ENCODE peak calls at places on chromosomes 13 and 19, in nine cellular contexts. One of them, this sample, is unnamed.

GRCh38 chr13:37168922-37169321 is 63.5 kb upstream of the CSNK1A1L start:
- DNase-seq in adrenal gland: no peak
- DNase-seq in LHCN-M2: no peak
- DNase-seq in kidney tubule cell: no peak
- DNase-seq in left ventricle myocardium inferior: no peak
- DNase-seq in T-helper 1 cell: no peak
- DNase-seq in NB4: no peak
- DNase-seq in NCI-H187 treated with DMSO at 0.1 percent for 48 hours: no peak
- DNase-seq in HS-5: no peak
- DNase-seq in this sample: peak; percentile 9

GRCh38 chr13:49354719-49355118 is 89.1 kb downstream of the CAB39L start:
- DNase-seq in adrenal gland: no peak
- DNase-seq in LHCN-M2: no peak
- DNase-seq in kidney tubule cell: no peak
- DNase-seq in left ventricle myocardium inferior: no peak
- DNase-seq in T-helper 1 cell: no peak
- DNase-seq in NB4: no peak
- DNase-seq in NCI-H187 treated with DMSO at 0.1 percent for 48 hours: no peak
- DNase-seq in HS-5: no peak
- DNase-seq in this sample: no peak

GRCh38 chr13:30696278-30697176 is 38.8 kb upstream of the ALOX5AP start:
- DNase-seq in adrenal gland: peak; percentile 63
- DNase-seq in LHCN-M2: no peak
- DNase-seq in kidney tubule cell: peak; percentile 58
- DNase-seq in left ventricle myocardium inferior: peak; percentile 45
- DNase-seq in T-helper 1 cell: peak; percentile 29
- DNase-seq in NB4: peak; percentile 85
- DNase-seq in NCI-H187 treated with DMSO at 0.1 percent for 48 hours: no peak
- DNase-seq in HS-5: no peak
- DNase-seq in this sample: peak; percentile 37

GRCh38 chr13:80259159-80259558 is 81.8 kb downstream of the SPRY2 start:
- DNase-seq in adrenal gland: no peak
- DNase-seq in LHCN-M2: no peak
- DNase-seq in kidney tubule cell: no peak
- DNase-seq in left ventricle myocardium inferior: no peak
- DNase-seq in T-helper 1 cell: no peak
- DNase-seq in NB4: no peak
- DNase-seq in NCI-H187 treated with DMSO at 0.1 percent for 48 hours: no peak
- DNase-seq in HS-5: no peak
- DNase-seq in this sample: no peak

GRCh38 chr13:69857188-69857821 is 250.3 kb upstream of the ATXN8OS start:
- DNase-seq in adrenal gland: no peak
- DNase-seq in LHCN-M2: peak; percentile 12
- DNase-seq in kidney tubule cell: peak; percentile 77
- DNase-seq in left ventricle myocardium inferior: no peak
- DNase-seq in T-helper 1 cell: peak; percentile 24
- DNase-seq in NB4: peak; percentile 63
- DNase-seq in NCI-H187 treated with DMSO at 0.1 percent for 48 hours: peak; percentile 43
- DNase-seq in HS-5: no peak
- DNase-seq in this sample: peak; percentile 28

GRCh38 chr13:90281709-90282108 is 1065.8 kb upstream of the MIR17HG start:
- DNase-seq in adrenal gland: no peak
- DNase-seq in LHCN-M2: no peak
- DNase-seq in kidney tubule cell: no peak
- DNase-seq in left ventricle myocardium inferior: no peak
- DNase-seq in T-helper 1 cell: no peak
- DNase-seq in NB4: no peak
- DNase-seq in NCI-H187 treated with DMSO at 0.1 percent for 48 hours: no peak
- DNase-seq in HS-5: no peak
- DNase-seq in this sample: no peak

GRCh38 chr19:55241935-55242464 is 13.4 kb upstream of the TMEM86B start:
- DNase-seq in adrenal gland: no peak
- DNase-seq in LHCN-M2: no peak
- DNase-seq in kidney tubule cell: no peak
- DNase-seq in left ventricle myocardium inferior: no peak
- DNase-seq in T-helper 1 cell: no peak
- DNase-seq in NB4: no peak
- DNase-seq in NCI-H187 treated with DMSO at 0.1 percent for 48 hours: no peak
- DNase-seq in HS-5: no peak
- DNase-seq in this sample: no peak

GRCh38 chr19:31054430-31054829 is 294.8 kb downstream of the TSHZ3 start:
- DNase-seq in adrenal gland: peak; percentile 27
- DNase-seq in LHCN-M2: peak; percentile 65
- DNase-seq in kidney tubule cell: peak; percentile 56
- DNase-seq in left ventricle myocardium inferior: peak; percentile 28
- DNase-seq in T-helper 1 cell: peak; percentile 7
- DNase-seq in NB4: peak; percentile 53
- DNase-seq in NCI-H187 treated with DMSO at 0.1 percent for 48 hours: no peak
- DNase-seq in HS-5: peak; percentile 2
- DNase-seq in this sample: peak; percentile 48

GRCh38 chr13:50969691-50970090 is 60.1 kb downstream of the RNASEH2B start:
- DNase-seq in adrenal gland: no peak
- DNase-seq in LHCN-M2: peak; percentile 28
- DNase-seq in kidney tubule cell: peak; percentile 12
- DNase-seq in left ventricle myocardium inferior: no peak
- DNase-seq in T-helper 1 cell: no peak
- DNase-seq in NB4: no peak
- DNase-seq in NCI-H187 treated with DMSO at 0.1 percent for 48 hours: no peak
- DNase-seq in HS-5: no peak
- DNase-seq in this sample: peak; percentile 67

GRCh38 chr13:110893571-110893970 is 21.3 kb downstream of the ANKRD10 start:
- DNase-seq in adrenal gland: no peak
- DNase-seq in LHCN-M2: no peak
- DNase-seq in kidney tubule cell: no peak
- DNase-seq in left ventricle myocardium inferior: no peak
- DNase-seq in T-helper 1 cell: no peak
- DNase-seq in NB4: no peak
- DNase-seq in NCI-H187 treated with DMSO at 0.1 percent for 48 hours: no peak
- DNase-seq in HS-5: no peak
- DNase-seq in this sample: no peak

GRCh38 chr13:51605698-51606097 is 21.4 kb downstream of the WDFY2 start:
- DNase-seq in adrenal gland: no peak
- DNase-seq in LHCN-M2: no peak
- DNase-seq in kidney tubule cell: no peak
- DNase-seq in left ventricle myocardium inferior: no peak
- DNase-seq in T-helper 1 cell: no peak
- DNase-seq in NB4: no peak
- DNase-seq in NCI-H187 treated with DMSO at 0.1 percent for 48 hours: no peak
- DNase-seq in HS-5: no peak
- DNase-seq in this sample: no peak

GRCh38 chr19:5578094-5578846 is 10.5 kb upstream of the TINCR start:
- DNase-seq in adrenal gland: peak; percentile 65
- DNase-seq in LHCN-M2: peak; percentile 29
- DNase-seq in kidney tubule cell: peak; percentile 39
- DNase-seq in left ventricle myocardium inferior: peak; percentile 58
- DNase-seq in T-helper 1 cell: peak; percentile 48
- DNase-seq in NB4: peak; percentile 70
- DNase-seq in NCI-H187 treated with DMSO at 0.1 percent for 48 hours: no peak
- DNase-seq in HS-5: peak; percentile 5
- DNase-seq in this sample: peak; percentile 49

GRCh38 chr19:47650695-47651094 is 41.8 kb downstream of the BICRA start:
- DNase-seq in adrenal gland: no peak
- DNase-seq in LHCN-M2: no peak
- DNase-seq in kidney tubule cell: no peak
- DNase-seq in left ventricle myocardium inferior: no peak
- DNase-seq in T-helper 1 cell: no peak
- DNase-seq in NB4: no peak
- DNase-seq in NCI-H187 treated with DMSO at 0.1 percent for 48 hours: no peak
- DNase-seq in HS-5: no peak
- DNase-seq in this sample: no peak

GRCh38 chr19:19627716-19628498 is at the start of gene LPAR2:
- DNase-seq in adrenal gland: no peak
- DNase-seq in LHCN-M2: no peak
- DNase-seq in kidney tubule cell: peak; percentile 78
- DNase-seq in left ventricle myocardium inferior: no peak
- DNase-seq in T-helper 1 cell: peak; percentile 67
- DNase-seq in NB4: no peak
- DNase-seq in NCI-H187 treated with DMSO at 0.1 percent for 48 hours: no peak
- DNase-seq in HS-5: no peak
- DNase-seq in this sample: no peak

GRCh38 chr19:11295180-11295579 is 780 bp upstream of the TSPAN16 start:
- DNase-seq in adrenal gland: no peak
- DNase-seq in LHCN-M2: no peak
- DNase-seq in kidney tubule cell: no peak
- DNase-seq in left ventricle myocardium inferior: no peak
- DNase-seq in T-helper 1 cell: no peak
- DNase-seq in NB4: no peak
- DNase-seq in NCI-H187 treated with DMSO at 0.1 percent for 48 hours: no peak
- DNase-seq in HS-5: no peak
- DNase-seq in this sample: no peak

GRCh38 chr19:42528354-42529247 is at the start of gene CEACAM1:
- DNase-seq in adrenal gland: peak; percentile 64
- DNase-seq in LHCN-M2: no peak
- DNase-seq in kidney tubule cell: peak; percentile 64
- DNase-seq in left ventricle myocardium inferior: no peak
- DNase-seq in T-helper 1 cell: peak; percentile 71
- DNase-seq in NB4: no peak
- DNase-seq in NCI-H187 treated with DMSO at 0.1 percent for 48 hours: no peak
- DNase-seq in HS-5: no peak
- DNase-seq in this sample: no peak

GRCh38 chr13:48879854-48880253 is 95.9 kb upstream of the FNDC3A start:
- DNase-seq in adrenal gland: no peak
- DNase-seq in LHCN-M2: no peak
- DNase-seq in kidney tubule cell: no peak
- DNase-seq in left ventricle myocardium inferior: no peak
- DNase-seq in T-helper 1 cell: no peak
- DNase-seq in NB4: no peak
- DNase-seq in NCI-H187 treated with DMSO at 0.1 percent for 48 hours: no peak
- DNase-seq in HS-5: no peak
- DNase-seq in this sample: no peak

GRCh38 chr19:52963229-52963760 is 614 bp upstream of the ZNF816 start:
- DNase-seq in adrenal gland: peak; percentile 9
- DNase-seq in LHCN-M2: no peak
- DNase-seq in kidney tubule cell: no peak
- DNase-seq in left ventricle myocardium inferior: peak; percentile 20
- DNase-seq in T-helper 1 cell: no peak
- DNase-seq in NB4: no peak
- DNase-seq in NCI-H187 treated with DMSO at 0.1 percent for 48 hours: no peak
- DNase-seq in HS-5: no peak
- DNase-seq in this sample: no peak

GRCh38 chr13:77330009-77330471 is 3.1 kb upstream of the MYCBP2 start:
- DNase-seq in adrenal gland: no peak
- DNase-seq in LHCN-M2: no peak
- DNase-seq in kidney tubule cell: no peak
- DNase-seq in left ventricle myocardium inferior: no peak
- DNase-seq in T-helper 1 cell: no peak
- DNase-seq in NB4: peak; percentile 58
- DNase-seq in NCI-H187 treated with DMSO at 0.1 percent for 48 hours: no peak
- DNase-seq in HS-5: no peak
- DNase-seq in this sample: no peak

GRCh38 chr19:17755977-17756670 is 4.8 kb downstream of the FCHO1 start:
- DNase-seq in adrenal gland: peak; percentile 41
- DNase-seq in LHCN-M2: peak; percentile 17
- DNase-seq in kidney tubule cell: peak; percentile 21
- DNase-seq in left ventricle myocardium inferior: no peak
- DNase-seq in T-helper 1 cell: peak; percentile 49
- DNase-seq in NB4: peak; percentile 54
- DNase-seq in NCI-H187 treated with DMSO at 0.1 percent for 48 hours: no peak
- DNase-seq in HS-5: no peak
- DNase-seq in this sample: peak; percentile 21

GRCh38 chr13:98198683-98199082 is 21.6 kb upstream of the RNF113B start:
- DNase-seq in adrenal gland: no peak
- DNase-seq in LHCN-M2: no peak
- DNase-seq in kidney tubule cell: no peak
- DNase-seq in left ventricle myocardium inferior: no peak
- DNase-seq in T-helper 1 cell: no peak
- DNase-seq in NB4: no peak
- DNase-seq in NCI-H187 treated with DMSO at 0.1 percent for 48 hours: no peak
- DNase-seq in HS-5: no peak
- DNase-seq in this sample: no peak

GRCh38 chr13:19658192-19658591 is 24.7 kb downstream of the MPHOSPH8 start:
- DNase-seq in adrenal gland: peak; percentile 42
- DNase-seq in LHCN-M2: no peak
- DNase-seq in kidney tubule cell: no peak
- DNase-seq in left ventricle myocardium inferior: no peak
- DNase-seq in T-helper 1 cell: no peak
- DNase-seq in NB4: no peak
- DNase-seq in NCI-H187 treated with DMSO at 0.1 percent for 48 hours: no peak
- DNase-seq in HS-5: no peak
- DNase-seq in this sample: no peak

This sample was measured in myocyte.